ENCODE peak calls at places on chromosomes 13 and 19, in nine cellular contexts. B is cardiac muscle cell; Z is ascending aorta; F is choroid plexus epithelial cell; R is GM23248; V is left ventricle myocardium inferior; T is CD4-positive, CD25-positive, alpha-beta regulatory T cell; X is fibroblast of lung; M is spleen. G is an unnamed sample.

GRCh38 chr13:32165791-32166190 is 134.2 kb downstream of the FRY start:
- DNase-seq in B (no peak), Z (peak), F (no peak), R (no peak), V (peak), T (no peak), X (no peak), M (no peak), G (peak)

GRCh38 chr13:25574437-25575426 is 203.0 kb downstream of the ATP8A2 start:
- DNase-seq in B (peak), Z (peak), F (peak), R (peak), V (peak), T (peak), X (peak), M (no peak), G (peak)

GRCh38 chr13:97020194-97020593 is 25.9 kb upstream of the OXGR1 start:
- DNase-seq in B (no peak), Z (no peak), F (no peak), R (no peak), V (no peak), T (no peak), X (no peak), M (no peak), G (no peak)

GRCh38 chr13:85028035-85028434 is 771.2 kb downstream of the SLITRK6 start:
- DNase-seq in B (no peak), Z (no peak), F (no peak), R (no peak), V (no peak), T (no peak), X (no peak), M (no peak), G (no peak)

GRCh38 chr13:100528820-100529219 is 59.8 kb downstream of the GGACT start:
- DNase-seq in B (no peak), Z (no peak), F (no peak), R (no peak), V (no peak), T (no peak), X (no peak), M (no peak), G (no peak)

GRCh38 chr19:11152318-11153062 is 3.1 kb downstream of the SPC24 start:
- DNase-seq in B (peak), Z (peak), F (peak), R (peak), V (peak), T (no peak), X (peak), M (no peak), G (peak)

GRCh38 chr13:23985060-23985459 is 87.8 kb upstream of the C1QTNF9B start:
- DNase-seq in B (no peak), Z (no peak), F (peak), R (no peak), V (no peak), T (no peak), X (no peak), M (no peak), G (peak)

GRCh38 chr19:3369337-3370213 is 3.2 kb downstream of the NFIC start:
- DNase-seq in B (peak), Z (peak), F (peak), R (peak), V (peak), T (no peak), X (peak), M (peak), G (peak)

GRCh38 chr13:74070513-74070912 is 63.7 kb downstream of the KLF12 start:
- DNase-seq in B (no peak), Z (no peak), F (no peak), R (no peak), V (no peak), T (no peak), X (no peak), M (no peak), G (no peak)

GRCh38 chr19:10861118-10861651 is 10.2 kb upstream of the CARM1 start:
- DNase-seq in B (peak), Z (no peak), F (peak), R (peak), V (no peak), T (peak), X (no peak), M (no peak), G (peak)

GRCh38 chr13:40562975-40563349 is 103.5 kb downstream of the FOXO1 start:
- DNase-seq in B (no peak), Z (no peak), F (peak), R (no peak), V (no peak), T (no peak), X (peak), M (peak), G (no peak)

GRCh38 chr13:76522083-76522755 is 364.0 kb downstream of the KCTD12 start:
- DNase-seq in B (peak), Z (no peak), F (peak), R (no peak), V (no peak), T (no peak), X (peak), M (peak), G (peak)

GRCh38 chr13:43364210-43365041 is 341.0 kb downstream of the DNAJC15 start:
- DNase-seq in B (peak), Z (no peak), F (peak), R (peak), V (no peak), T (no peak), X (peak), M (no peak), G (no peak)

GRCh38 chr13:44331912-44332840 is 41.4 kb upstream of the SERP2 start:
- DNase-seq in B (peak), Z (peak), F (peak), R (peak), V (peak), T (no peak), X (peak), M (no peak), G (no peak)

GRCh38 chr19:2282062-2282861 is at the start of gene PEAK3:
- DNase-seq in B (peak), Z (peak), F (peak), R (peak), V (peak), T (no peak), X (peak), M (peak), G (no peak)

GRCh38 chr13:37473035-37473434 is 125.5 kb downstream of the POSTN start:
- DNase-seq in B (no peak), Z (no peak), F (no peak), R (no peak), V (no peak), T (no peak), X (no peak), M (no peak), G (no peak)

GRCh38 chr13:85142351-85142750 is 656.9 kb downstream of the SLITRK6 start:
- DNase-seq in B (no peak), Z (no peak), F (no peak), R (no peak), V (no peak), T (no peak), X (no peak), M (no peak), G (no peak)

GRCh38 chr19:12833747-12834417 is 497 bp downstream of the RTBDN start:
- DNase-seq in B (peak), Z (no peak), F (no peak), R (peak), V (no peak), T (no peak), X (no peak), M (no peak), G (peak)

GRCh38 chr19:38061294-38061693 is 154.3 kb downstream of the SIPA1L3 start:
- DNase-seq in B (peak), Z (no peak), F (peak), R (peak), V (no peak), T (no peak), X (peak), M (no peak), G (peak)

GRCh38 chr19:58020985-58021384 is 12.8 kb upstream of the ZSCAN1 start:
- DNase-seq in B (no peak), Z (no peak), F (no peak), R (no peak), V (no peak), T (no peak), X (no peak), M (peak), G (no peak)

GRCh38 chr19:53808710-53809125 is 15.4 kb downstream of the NLRP12 start:
- DNase-seq in B (peak), Z (no peak), F (peak), R (peak), V (no peak), T (no peak), X (peak), M (no peak), G (peak)

GRCh38 chr13:43544011-43544410 is 242.8 kb downstream of the ENOX1 start:
- DNase-seq in B (peak), Z (no peak), F (peak), R (peak), V (no peak), T (no peak), X (peak), M (no peak), G (peak)

GRCh38 chr13:32309812-32310706 is 5.1 kb downstream of the ZAR1L start:
- DNase-seq in B (peak), Z (no peak), F (peak), R (peak), V (no peak), T (peak), X (peak), M (no peak), G (peak)

GRCh38 chr19:35816262-35816661 is 3.6 kb upstream of the PRODH2 start:
- DNase-seq in B (no peak), Z (no peak), F (no peak), R (no peak), V (no peak), T (no peak), X (no peak), M (no peak), G (no peak)

GRCh38 chr13:51861728-51862300 is at the start of gene CCDC70:
- DNase-seq in B (peak), Z (no peak), F (peak), R (peak), V (no peak), T (no peak), X (peak), M (no peak), G (peak)

GRCh38 chr13:40287428-40287827 is 379.0 kb downstream of the FOXO1 start:
- DNase-seq in B (no peak), Z (no peak), F (no peak), R (no peak), V (no peak), T (no peak), X (no peak), M (no peak), G (no peak)

GRCh38 chr19:35083678-35084077 is 31.9 kb upstream of the FXYD3 start:
- DNase-seq in B (no peak), Z (no peak), F (no peak), R (no peak), V (no peak), T (no peak), X (no peak), M (no peak), G (no peak)

GRCh38 chr13:33229446-33230177 is 55.9 kb downstream of the STARD13 start:
- DNase-seq in B (no peak), Z (no peak), F (no peak), R (no peak), V (no peak), T (no peak), X (no peak), M (no peak), G (no peak)

GRCh38 chr13:51348069-51348967 is 8.8 kb downstream of the SERPINE3 start:
- DNase-seq in B (peak), Z (no peak), F (no peak), R (no peak), V (no peak), T (no peak), X (peak), M (no peak), G (no peak)

GRCh38 chr19:2478324-2478755 is 2.4 kb downstream of the GADD45B start:
- DNase-seq in B (peak), Z (peak), F (peak), R (peak), V (peak), T (peak), X (peak), M (peak), G (peak)

GRCh38 chr13:91894311-91894710 is 495.9 kb downstream of the GPC5 start:
- DNase-seq in B (peak), Z (no peak), F (peak), R (no peak), V (no peak), T (no peak), X (peak), M (no peak), G (no peak)

GRCh38 chr13:29702912-29703351 is 107.4 kb upstream of the SLC7A1 start:
- DNase-seq in B (peak), Z (no peak), F (peak), R (peak), V (peak), T (no peak), X (peak), M (no peak), G (peak)

GRCh38 chr19:39845172-39845571 is 1.0 kb downstream of the FBL start:
- DNase-seq in B (no peak), Z (no peak), F (no peak), R (peak), V (no peak), T (no peak), X (no peak), M (no peak), G (no peak)

GRCh38 chr19:47156861-47157454 is 26.3 kb downstream of the SAE1 start:
- DNase-seq in B (peak), Z (no peak), F (peak), R (no peak), V (no peak), T (peak), X (peak), M (no peak), G (no peak)

GRCh38 chr13:69579351-69579750 is 528.3 kb upstream of the ATXN8OS start:
- DNase-seq in B (no peak), Z (no peak), F (no peak), R (no peak), V (no peak), T (no peak), X (no peak), M (no peak), G (peak)

GRCh38 chr19:1725100-1726064 is 27.9 kb upstream of the ONECUT3 start:
- DNase-seq in B (peak), Z (no peak), F (peak), R (peak), V (peak), T (no peak), X (peak), M (no peak), G (peak)

DNA sequence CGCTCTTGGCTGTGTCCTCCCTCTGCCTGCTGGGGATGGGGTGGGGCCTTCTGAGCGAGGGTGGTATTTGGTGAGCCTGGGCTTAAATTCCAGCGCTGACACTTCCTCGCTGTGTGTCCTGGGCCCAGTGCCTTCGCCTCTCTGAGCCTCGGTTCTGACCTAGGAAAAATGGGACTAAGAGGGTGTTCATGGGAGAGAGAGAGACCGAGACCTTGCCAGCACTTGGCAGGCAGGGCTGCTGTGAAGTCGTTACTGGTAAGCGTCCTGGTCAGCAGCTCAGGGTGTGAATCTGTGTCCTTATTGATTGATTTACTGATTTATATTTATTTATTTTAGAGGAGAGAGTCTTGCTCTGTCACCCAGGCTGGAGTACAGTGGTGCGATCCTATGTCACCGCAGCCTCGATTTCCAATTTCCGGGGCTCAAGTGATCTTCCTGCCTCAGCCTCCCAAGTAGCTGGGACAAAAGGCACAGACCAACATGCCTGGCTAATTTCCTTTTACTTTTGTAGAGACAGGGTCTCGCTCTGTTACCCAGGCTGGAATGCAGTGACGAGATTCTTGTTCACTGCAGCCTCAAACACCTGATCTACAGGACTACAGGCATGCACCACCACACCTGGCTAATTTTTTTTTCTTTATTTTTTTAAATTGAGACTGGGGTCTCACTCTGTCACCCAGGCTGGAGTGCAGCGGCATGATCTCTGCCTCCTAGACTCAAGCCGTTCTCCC is 2.4 kb downstream of the PKN1 start:
- DNase-seq in B (no peak), Z (no peak), F (no peak), R (no peak), V (no peak), T (no peak), X (no peak), M (no peak), G (no peak)
- H3K4me3 ChIP-seq in B (no peak), Z (no peak), F (peak), R (peak), V (peak), T (no peak), X (no peak), M (peak), G (no peak)

GRCh38 chr19:51861870-51862622 is 25.7 kb downstream of the ZNF577 start:
- DNase-seq in B (no peak), Z (no peak), F (no peak), R (no peak), V (no peak), T (no peak), X (no peak), M (no peak), G (no peak)
- H3K4me3 ChIP-seq in B (no peak), Z (no peak), F (no peak), R (no peak), V (no peak), T (no peak), X (no peak), M (no peak), G (no peak)

GRCh38 chr19:19630062-19630414 is 2.0 kb upstream of the LPAR2 start:
- DNase-seq in B (no peak), Z (no peak), F (no peak), R (no peak), V (no peak), T (no peak), X (no peak), M (no peak), G (no peak)

GRCh38 chr19:19627442-19627715 is 641 bp downstream of the LPAR2 start:
- DNase-seq in B (no peak), Z (no peak), F (no peak), R (no peak), V (no peak), T (peak), X (no peak), M (no peak), G (no peak)

GRCh38 chr19:19627716-19628498 is at the start of gene LPAR2:
- DNase-seq in B (peak), Z (no peak), F (no peak), R (peak), V (no peak), T (peak), X (peak), M (peak), G (peak)

GRCh38 chr19:19630426-19630825 is 2.4 kb upstream of the LPAR2 start:
- DNase-seq in B (no peak), Z (no peak), F (no peak), R (no peak), V (no peak), T (no peak), X (no peak), M (no peak), G (no peak)

DNA sequence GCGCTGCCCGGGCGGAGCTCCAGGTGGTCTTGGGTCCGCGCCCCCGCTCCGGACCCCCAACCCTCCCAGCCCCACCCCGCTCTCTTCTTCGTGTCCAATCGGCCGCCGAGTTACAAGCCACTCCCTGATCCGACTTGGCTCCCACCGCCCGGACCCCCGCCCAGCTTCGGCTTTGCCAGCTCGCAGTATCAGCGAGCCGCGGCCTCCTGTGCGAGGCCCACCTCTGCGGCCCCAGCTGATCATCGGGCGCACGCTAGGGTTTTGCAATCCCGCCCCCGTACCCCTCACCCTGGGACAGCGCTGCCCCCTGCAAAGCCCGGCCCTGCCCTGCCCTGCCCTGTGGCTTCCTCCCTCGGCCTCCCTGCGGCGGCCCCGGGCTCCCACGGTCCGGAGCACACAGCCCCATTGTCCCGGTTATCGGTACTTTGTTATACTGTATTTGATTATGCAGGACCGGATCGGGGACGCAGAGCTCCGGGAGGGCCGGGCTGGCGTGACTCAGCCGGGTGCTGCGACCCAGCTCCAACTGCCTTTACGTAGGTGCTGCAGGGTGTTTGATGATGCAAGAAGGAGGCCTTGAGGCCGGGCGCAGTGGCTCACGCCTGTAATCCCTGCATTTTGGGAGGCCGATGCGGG is 597 bp upstream of the LPAR2 start:
- DNase-seq in B (peak), Z (no peak), F (peak), R (peak), V (no peak), T (peak), X (peak), M (peak), G (peak)
- H3K4me3 ChIP-seq in B (peak), Z (peak), F (peak), R (peak), V (peak), T (no peak), X (no peak), M (peak), G (peak)

GRCh38 chr19:49019242-49019932 is 2.5 kb upstream of the LHB start:
- DNase-seq in B (peak), Z (peak), F (peak), R (peak), V (peak), T (peak), X (no peak), M (peak), G (peak)
- H3K4me3 ChIP-seq in B (peak), Z (peak), F (peak), R (peak), V (peak), T (peak), X (peak), M (peak), G (peak)

GRCh38 chr13:110911880-110912279 is 3.0 kb downstream of the ANKRD10 start:
- DNase-seq in B (no peak), Z (no peak), F (no peak), R (peak), V (no peak), T (no peak), X (peak), M (no peak), G (peak)
- H3K4me3 ChIP-seq in B (no peak), Z (peak), F (no peak), R (peak), V (peak), T (peak), X (peak), M (no peak), G (no peak)

DNA sequence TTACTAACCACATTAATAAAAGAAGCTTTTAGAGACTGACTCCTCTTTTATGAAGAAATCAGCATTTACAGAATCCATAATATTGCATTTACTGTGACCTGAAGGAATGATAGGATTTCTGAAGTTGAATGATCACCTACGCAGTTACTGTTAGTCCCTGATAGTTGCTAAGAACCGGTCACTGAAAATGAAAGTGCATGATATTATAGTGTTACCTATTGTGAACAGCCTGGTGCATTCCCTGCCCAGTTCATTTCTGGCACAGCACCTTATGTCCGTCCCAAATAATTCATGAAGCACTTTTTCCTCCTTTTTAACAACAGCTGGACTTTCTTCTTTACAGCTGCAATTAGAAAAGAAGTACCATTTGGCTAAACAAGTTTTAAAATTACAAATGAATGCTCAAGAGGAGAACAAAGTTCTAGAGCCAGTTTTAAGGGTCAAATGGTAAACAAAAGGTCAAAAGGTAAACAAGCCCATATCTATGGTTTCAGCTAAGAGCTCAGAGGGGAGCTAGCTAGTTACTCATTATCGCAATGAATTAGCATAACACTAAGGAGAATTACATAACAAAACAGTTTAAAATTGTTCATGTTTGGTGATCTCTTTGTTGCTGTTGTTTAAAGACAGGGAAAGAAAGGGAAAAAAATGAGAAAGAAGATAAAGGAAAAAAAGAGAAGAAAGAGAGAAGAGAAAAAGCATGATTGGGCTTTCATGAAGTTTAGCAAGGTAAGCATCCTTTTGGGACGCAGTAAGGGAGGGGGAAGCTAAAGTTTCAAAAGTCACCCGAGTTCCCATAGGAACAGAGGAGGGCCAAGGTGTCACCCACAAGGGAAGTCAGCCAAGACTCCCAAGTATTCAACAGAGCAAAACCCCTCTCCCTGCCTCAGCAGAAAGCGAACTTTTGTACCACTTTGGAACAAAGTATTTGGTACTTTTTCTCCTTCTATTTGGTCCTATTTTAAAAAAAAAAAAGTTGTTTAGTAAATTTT is 50.2 kb downstream of the FLT3 start:
- DNase-seq in B (no peak), Z (no peak), F (no peak), R (no peak), V (no peak), T (no peak), X (no peak), M (no peak), G (no peak)
- H3K4me3 ChIP-seq in B (no peak), Z (no peak), F (no peak), R (no peak), V (no peak), T (no peak), X (no peak), M (no peak), G (no peak)